ENCODE peak calls at places on chromosomes 6 and 20, in nine cellular contexts. One of them, this sample, is unnamed.

GRCh38 chr6:163941471-163941980 is 527.0 kb downstream of the QKI start:
- DNase-seq in heart right ventricle: peak; percentile 54
- DNase-seq in uterus: no peak
- DNase-seq in aorta: no peak
- DNase-seq in effector memory CD4-positive, alpha-beta T cell: no peak
- DNase-seq in psoas muscle: peak; percentile 43
- DNase-seq in lower lobe of right lung: no peak
- DNase-seq in ovary: no peak
- DNase-seq in HAP-1: no peak
- DNase-seq in this sample: no peak

GRCh38 chr20:36441027-36441414 is 100.3 kb upstream of the MYL9 start:
- DNase-seq in HAP-1: no peak
- DNase-seq in uterus: no peak
- DNase-seq in effector memory CD4-positive, alpha-beta T cell: no peak
- DNase-seq in aorta: no peak
- DNase-seq in ovary: no peak
- DNase-seq in psoas muscle: no peak
- DNase-seq in lower lobe of right lung: no peak
- DNase-seq in heart right ventricle: no peak
- DNase-seq in this sample: no peak

GRCh38 chr20:19621072-19621471 is 137.0 kb upstream of the RIN2 start:
- DNase-seq in heart right ventricle: no peak
- DNase-seq in psoas muscle: no peak
- DNase-seq in lower lobe of right lung: no peak
- DNase-seq in HAP-1: no peak
- DNase-seq in aorta: no peak
- DNase-seq in effector memory CD4-positive, alpha-beta T cell: no peak
- DNase-seq in uterus: no peak
- DNase-seq in ovary: no peak
- DNase-seq in this sample: no peak

GRCh38 chr6:106549521-106549920 is 79.8 kb downstream of the RTN4IP1 start:
- DNase-seq in ovary: no peak
- DNase-seq in effector memory CD4-positive, alpha-beta T cell: no peak
- DNase-seq in HAP-1: no peak
- DNase-seq in aorta: no peak
- DNase-seq in psoas muscle: no peak
- DNase-seq in heart right ventricle: no peak
- DNase-seq in uterus: no peak
- DNase-seq in lower lobe of right lung: no peak
- DNase-seq in this sample: no peak

GRCh38 chr6:36245572-36246031 is 24.3 kb upstream of the PNPLA1 start:
- DNase-seq in heart right ventricle: no peak
- DNase-seq in uterus: no peak
- DNase-seq in aorta: no peak
- DNase-seq in psoas muscle: no peak
- DNase-seq in HAP-1: no peak
- DNase-seq in ovary: no peak
- DNase-seq in effector memory CD4-positive, alpha-beta T cell: no peak
- DNase-seq in lower lobe of right lung: no peak
- DNase-seq in this sample: peak; percentile 66

GRCh38 chr6:158517581-158517980 is 42.3 kb upstream of the TMEM181 start:
- DNase-seq in aorta: no peak
- DNase-seq in heart right ventricle: no peak
- DNase-seq in HAP-1: no peak
- DNase-seq in lower lobe of right lung: no peak
- DNase-seq in uterus: no peak
- DNase-seq in effector memory CD4-positive, alpha-beta T cell: no peak
- DNase-seq in ovary: no peak
- DNase-seq in psoas muscle: no peak
- DNase-seq in this sample: no peak

GRCh38 chr6:44338228-44339122 is 4.0 kb upstream of the SPATS1 start:
- DNase-seq in lower lobe of right lung: no peak
- DNase-seq in aorta: no peak
- DNase-seq in ovary: peak; percentile 14
- DNase-seq in psoas muscle: peak; percentile 47
- DNase-seq in HAP-1: peak; percentile 80
- DNase-seq in effector memory CD4-positive, alpha-beta T cell: peak; percentile 40
- DNase-seq in uterus: peak; percentile 22
- DNase-seq in heart right ventricle: peak; percentile 35
- DNase-seq in this sample: peak; percentile 73

GRCh38 chr6:422423-423061 is 31.0 kb downstream of the IRF4 start:
- DNase-seq in aorta: no peak
- DNase-seq in ovary: no peak
- DNase-seq in HAP-1: no peak
- DNase-seq in heart right ventricle: no peak
- DNase-seq in uterus: peak; percentile 33
- DNase-seq in lower lobe of right lung: no peak
- DNase-seq in psoas muscle: no peak
- DNase-seq in effector memory CD4-positive, alpha-beta T cell: no peak
- DNase-seq in this sample: no peak

GRCh38 chr20:37245181-37245580 is 16.4 kb downstream of the GHRH start:
- DNase-seq in HAP-1: no peak
- DNase-seq in uterus: no peak
- DNase-seq in psoas muscle: no peak
- DNase-seq in effector memory CD4-positive, alpha-beta T cell: no peak
- DNase-seq in aorta: no peak
- DNase-seq in ovary: no peak
- DNase-seq in heart right ventricle: no peak
- DNase-seq in lower lobe of right lung: no peak
- DNase-seq in this sample: no peak

GRCh38 chr6:53161481-53162009 is 12.9 kb upstream of the GCM1 start:
- DNase-seq in aorta: no peak
- DNase-seq in heart right ventricle: no peak
- DNase-seq in lower lobe of right lung: no peak
- DNase-seq in psoas muscle: no peak
- DNase-seq in effector memory CD4-positive, alpha-beta T cell: no peak
- DNase-seq in uterus: no peak
- DNase-seq in HAP-1: no peak
- DNase-seq in ovary: no peak
- DNase-seq in this sample: no peak

GRCh38 chr6:45608252-45608911 is 230.6 kb upstream of the SUPT3H start:
- DNase-seq in HAP-1: no peak
- DNase-seq in ovary: no peak
- DNase-seq in lower lobe of right lung: no peak
- DNase-seq in effector memory CD4-positive, alpha-beta T cell: no peak
- DNase-seq in uterus: no peak
- DNase-seq in aorta: no peak
- DNase-seq in heart right ventricle: no peak
- DNase-seq in psoas muscle: no peak
- DNase-seq in this sample: no peak

GRCh38 chr6:31271641-31272357 is at the start of gene HLA-C:
- DNase-seq in psoas muscle: peak; percentile 87
- DNase-seq in ovary: peak; percentile 92
- DNase-seq in HAP-1: peak; percentile 88
- DNase-seq in heart right ventricle: peak; percentile 84
- DNase-seq in effector memory CD4-positive, alpha-beta T cell: peak; percentile 92
- DNase-seq in aorta: peak; percentile 95
- DNase-seq in lower lobe of right lung: peak; percentile 90
- DNase-seq in uterus: peak; percentile 96
- DNase-seq in this sample: peak; percentile 83

GRCh38 chr20:20498081-20498861 is 130.4 kb downstream of the INSM1 start:
- DNase-seq in psoas muscle: no peak
- DNase-seq in heart right ventricle: no peak
- DNase-seq in ovary: no peak
- DNase-seq in effector memory CD4-positive, alpha-beta T cell: no peak
- DNase-seq in HAP-1: peak; percentile 61
- DNase-seq in aorta: no peak
- DNase-seq in lower lobe of right lung: no peak
- DNase-seq in uterus: no peak
- DNase-seq in this sample: peak; percentile 76

GRCh38 chr6:104187616-104188015 is 672.1 kb downstream of the HACE1 start:
- DNase-seq in psoas muscle: no peak
- DNase-seq in ovary: no peak
- DNase-seq in effector memory CD4-positive, alpha-beta T cell: no peak
- DNase-seq in HAP-1: no peak
- DNase-seq in heart right ventricle: no peak
- DNase-seq in uterus: no peak
- DNase-seq in lower lobe of right lung: no peak
- DNase-seq in aorta: no peak
- DNase-seq in this sample: no peak

GRCh38 chr6:549901-550300 is 107.0 kb downstream of the HUS1B start:
- DNase-seq in heart right ventricle: no peak
- DNase-seq in psoas muscle: no peak
- DNase-seq in HAP-1: no peak
- DNase-seq in aorta: no peak
- DNase-seq in effector memory CD4-positive, alpha-beta T cell: no peak
- DNase-seq in lower lobe of right lung: no peak
- DNase-seq in uterus: no peak
- DNase-seq in ovary: no peak
- DNase-seq in this sample: no peak

GRCh38 chr20:49432562-49432961 is 49.9 kb downstream of the KCNB1 start:
- DNase-seq in effector memory CD4-positive, alpha-beta T cell: no peak
- DNase-seq in uterus: no peak
- DNase-seq in ovary: no peak
- DNase-seq in aorta: no peak
- DNase-seq in psoas muscle: no peak
- DNase-seq in heart right ventricle: no peak
- DNase-seq in HAP-1: no peak
- DNase-seq in lower lobe of right lung: no peak
- DNase-seq in this sample: no peak

GRCh38 chr20:45394221-45395113 is 13.6 kb upstream of the DBNDD2 start:
- DNase-seq in aorta: no peak
- DNase-seq in heart right ventricle: no peak
- DNase-seq in HAP-1: no peak
- DNase-seq in effector memory CD4-positive, alpha-beta T cell: no peak
- DNase-seq in lower lobe of right lung: no peak
- DNase-seq in psoas muscle: no peak
- DNase-seq in uterus: no peak
- DNase-seq in ovary: no peak
- DNase-seq in this sample: no peak

GRCh38 chr6:156703719-156704118 is 73.5 kb upstream of the ARID1B start:
- DNase-seq in psoas muscle: no peak
- DNase-seq in lower lobe of right lung: no peak
- DNase-seq in uterus: no peak
- DNase-seq in heart right ventricle: no peak
- DNase-seq in effector memory CD4-positive, alpha-beta T cell: no peak
- DNase-seq in ovary: no peak
- DNase-seq in HAP-1: no peak
- DNase-seq in aorta: no peak
- DNase-seq in this sample: no peak

GRCh38 chr20:32466739-32467505 is 108.8 kb downstream of the ASXL1 start:
- DNase-seq in uterus: no peak
- DNase-seq in HAP-1: no peak
- DNase-seq in ovary: no peak
- DNase-seq in effector memory CD4-positive, alpha-beta T cell: no peak
- DNase-seq in lower lobe of right lung: no peak
- DNase-seq in heart right ventricle: no peak
- DNase-seq in aorta: no peak
- DNase-seq in psoas muscle: no peak
- DNase-seq in this sample: no peak

GRCh38 chr20:32464401-32465091 is 106.4 kb downstream of the ASXL1 start:
- DNase-seq in lower lobe of right lung: no peak
- DNase-seq in HAP-1: no peak
- DNase-seq in heart right ventricle: no peak
- DNase-seq in aorta: no peak
- DNase-seq in uterus: no peak
- DNase-seq in effector memory CD4-positive, alpha-beta T cell: no peak
- DNase-seq in ovary: no peak
- DNase-seq in psoas muscle: no peak
- DNase-seq in this sample: no peak

GRCh38 chr20:32462900-32463641 is 104.9 kb downstream of the ASXL1 start:
- DNase-seq in ovary: no peak
- DNase-seq in aorta: no peak
- DNase-seq in effector memory CD4-positive, alpha-beta T cell: no peak
- DNase-seq in HAP-1: no peak
- DNase-seq in uterus: no peak
- DNase-seq in lower lobe of right lung: no peak
- DNase-seq in psoas muscle: no peak
- DNase-seq in heart right ventricle: no peak
- DNase-seq in this sample: no peak

GRCh38 chr20:32463642-32464400 is 105.7 kb downstream of the ASXL1 start:
- DNase-seq in uterus: no peak
- DNase-seq in ovary: no peak
- DNase-seq in psoas muscle: no peak
- DNase-seq in heart right ventricle: no peak
- DNase-seq in aorta: no peak
- DNase-seq in HAP-1: no peak
- DNase-seq in lower lobe of right lung: no peak
- DNase-seq in effector memory CD4-positive, alpha-beta T cell: no peak
- DNase-seq in this sample: no peak

GRCh38 chr20:32465092-32465900 is 107.2 kb downstream of the ASXL1 start:
- DNase-seq in ovary: peak; percentile 46
- DNase-seq in aorta: no peak
- DNase-seq in lower lobe of right lung: peak; percentile 89
- DNase-seq in heart right ventricle: peak; percentile 67
- DNase-seq in HAP-1: no peak
- DNase-seq in psoas muscle: peak; percentile 68
- DNase-seq in uterus: peak; percentile 69
- DNase-seq in effector memory CD4-positive, alpha-beta T cell: no peak
- DNase-seq in this sample: peak; percentile 47
- H3K4me1 ChIP-seq in ovary: peaks cover 9% of the 10 kb centered on the region
- H3K4me1 ChIP-seq in aorta: no peaks in the 10 kb centered on the region
- H3K4me1 ChIP-seq in lower lobe of right lung: peaks cover 64% of the 10 kb centered on the region
- H3K4me1 ChIP-seq in heart right ventricle: peaks cover 13% of the 10 kb centered on the region
- H3K4me1 ChIP-seq in HAP-1: no peaks in the 10 kb centered on the region
- H3K4me1 ChIP-seq in psoas muscle: no peaks in the 10 kb centered on the region
- H3K4me1 ChIP-seq in uterus: peaks cover 17% of the 10 kb centered on the region
- H3K4me1 ChIP-seq in effector memory CD4-positive, alpha-beta T cell: no peaks in the 10 kb centered on the region
- H3K4me1 ChIP-seq in this sample: peaks cover 8% of the 10 kb centered on the region

DNA sequence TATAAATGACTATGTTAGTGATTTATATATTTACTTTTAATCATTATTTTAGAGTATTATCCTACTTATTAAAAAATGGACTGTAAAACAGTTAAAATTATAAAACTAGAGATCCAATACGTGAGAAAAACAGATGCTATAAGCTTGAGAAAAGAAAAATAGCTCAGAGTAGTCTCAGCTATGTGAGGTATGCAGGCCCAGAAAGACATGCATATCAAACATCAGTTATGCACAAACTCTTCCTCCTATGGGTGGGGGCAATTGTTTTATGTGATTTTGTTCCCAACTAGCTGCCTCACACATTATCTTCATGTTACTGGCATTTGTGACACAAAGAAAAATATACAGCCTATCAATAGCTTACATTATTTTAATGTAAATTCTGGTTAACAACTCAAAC is 28.8 kb downstream of the RARS2 start:
- DNase-seq in uterus: no peak
- DNase-seq in ovary: no peak
- DNase-seq in HAP-1: peak; percentile 42
- DNase-seq in lower lobe of right lung: no peak
- DNase-seq in aorta: no peak
- DNase-seq in psoas muscle: no peak
- DNase-seq in effector memory CD4-positive, alpha-beta T cell: no peak
- DNase-seq in heart right ventricle: no peak
- DNase-seq in this sample: no peak
- H3K36me3 ChIP-seq in uterus: no peaks in the 10 kb centered on the region
- H3K36me3 ChIP-seq in ovary: no peaks in the 10 kb centered on the region
- H3K36me3 ChIP-seq in HAP-1: peaks cover 27% of the 10 kb centered on the region
- H3K36me3 ChIP-seq in lower lobe of right lung: peaks cover 62% of the 10 kb centered on the region
- H3K36me3 ChIP-seq in aorta: peaks cover 2% of the 10 kb centered on the region
- H3K36me3 ChIP-seq in psoas muscle: peaks cover 5% of the 10 kb centered on the region
- H3K36me3 ChIP-seq in effector memory CD4-positive, alpha-beta T cell: peaks cover 24% of the 10 kb centered on the region
- H3K36me3 ChIP-seq in heart right ventricle: no peaks in the 10 kb centered on the region
- H3K36me3 ChIP-seq in this sample: peaks cover 23% of the 10 kb centered on the region

GRCh38 chr20:57398231-57398821 is 7.1 kb downstream of the RBM38 start:
- DNase-seq in effector memory CD4-positive, alpha-beta T cell: peak; percentile 82
- DNase-seq in ovary: peak; percentile 85
- DNase-seq in uterus: peak; percentile 76
- DNase-seq in HAP-1: no peak
- DNase-seq in heart right ventricle: peak; percentile 57
- DNase-seq in psoas muscle: peak; percentile 81
- DNase-seq in lower lobe of right lung: peak; percentile 68
- DNase-seq in aorta: peak; percentile 59
- DNase-seq in this sample: no peak
- H3K4me3 ChIP-seq in effector memory CD4-positive, alpha-beta T cell: peak overlapping the region; percentile 39
- H3K4me3 ChIP-seq in ovary: peak overlapping the region; percentile 13
- H3K4me3 ChIP-seq in uterus: no peak overlapping the region
- H3K4me3 ChIP-seq in HAP-1: no peak overlapping the region
- H3K4me3 ChIP-seq in heart right ventricle: peak overlapping the region; percentile 5
- H3K4me3 ChIP-seq in psoas muscle: peak overlapping the region; percentile 77
- H3K4me3 ChIP-seq in lower lobe of right lung: peak overlapping the region; percentile 6
- H3K4me3 ChIP-seq in aorta: no peak overlapping the region
- H3K4me3 ChIP-seq in this sample: no peak overlapping the region

GRCh38 chr6:149335924-149336323 is 18.4 kb downstream of the TAB2 start:
- DNase-seq in uterus: no peak
- DNase-seq in ovary: no peak
- DNase-seq in effector memory CD4-positive, alpha-beta T cell: no peak
- DNase-seq in aorta: peak; percentile 53
- DNase-seq in lower lobe of right lung: no peak
- DNase-seq in heart right ventricle: no peak
- DNase-seq in psoas muscle: peak; percentile 29
- DNase-seq in HAP-1: no peak
- DNase-seq in this sample: no peak
- H3K4me1 ChIP-seq in uterus: peaks cover 10% of the 10 kb centered on the region
- H3K4me1 ChIP-seq in ovary: peaks cover 7% of the 10 kb centered on the region
- H3K4me1 ChIP-seq in effector memory CD4-positive, alpha-beta T cell: peaks cover 54% of the 10 kb centered on the region
- H3K4me1 ChIP-seq in aorta: no peaks in the 10 kb centered on the region
- H3K4me1 ChIP-seq in lower lobe of right lung: peaks cover 82% of the 10 kb centered on the region
- H3K4me1 ChIP-seq in heart right ventricle: peaks cover 5% of the 10 kb centered on the region
- H3K4me1 ChIP-seq in psoas muscle: peaks cover 85% of the 10 kb centered on the region
- H3K4me1 ChIP-seq in HAP-1: peaks cover 49% of the 10 kb centered on the region
- H3K4me1 ChIP-seq in this sample: peaks cover 3% of the 10 kb centered on the region

This sample was measured in BE2C.